ENCODE peak calls at places on chromosomes 12 and 14, in nine cellular contexts. G, L, S, J, C, P, K, M and H are unnamed samples.

GRCh38 chr12:14886271-14886670 is 617 bp upstream of the MGP start:
- DNase-seq in G (no peak), L (no peak), S (no peak), J (no peak), C (no peak), P (no peak), K (no peak), M (peak), H (no peak)

GRCh38 chr14:89956294-89957009 is 725 bp downstream of the TDP1 start:
- DNase-seq in G (peak), L (peak), S (peak), J (peak), C (peak), P (peak), K (peak), M (peak), H (peak)

GRCh38 chr14:24259282-24260025 is 3.5 kb downstream of the TGM1 start:
- DNase-seq in G (no peak), L (no peak), S (no peak), J (peak), C (no peak), P (no peak), K (no peak), M (peak), H (no peak)

GRCh38 chr12:58745348-58746125 is 174.8 kb downstream of the LRIG3 start:
- DNase-seq in G (no peak), L (no peak), S (no peak), J (no peak), C (no peak), P (no peak), K (no peak), M (no peak), H (no peak)

GRCh38 chr14:62661818-62662217 is 383.4 kb downstream of the KCNH5 start:
- DNase-seq in G (no peak), L (no peak), S (no peak), J (no peak), C (no peak), P (no peak), K (no peak), M (no peak), H (no peak)

GRCh38 chr14:68895304-68895703 is 83.8 kb downstream of the ACTN1 start:
- DNase-seq in G (no peak), L (no peak), S (no peak), J (no peak), C (no peak), P (no peak), K (no peak), M (no peak), H (no peak)

GRCh38 chr12:2282321-2282720 is 229.5 kb downstream of the CACNA1C start:
- DNase-seq in G (no peak), L (no peak), S (no peak), J (no peak), C (no peak), P (no peak), K (peak), M (no peak), H (no peak)

GRCh38 chr14:51298895-51299294 is 58.8 kb downstream of the TMX1 start:
- DNase-seq in G (no peak), L (no peak), S (no peak), J (no peak), C (no peak), P (no peak), K (no peak), M (no peak), H (no peak)

GRCh38 chr12:125185311-125185739 is 120.1 kb downstream of the AACS start:
- DNase-seq in G (no peak), L (no peak), S (no peak), J (no peak), C (no peak), P (no peak), K (peak), M (no peak), H (no peak)

GRCh38 chr12:115938794-115939377 is 338.6 kb downstream of the MED13L start:
- DNase-seq in G (no peak), L (no peak), S (no peak), J (no peak), C (no peak), P (no peak), K (no peak), M (no peak), H (no peak)

GRCh38 chr14:65637780-65638179 is 225.2 kb downstream of the FUT8 start:
- DNase-seq in G (peak), L (no peak), S (no peak), J (peak), C (no peak), P (no peak), K (no peak), M (peak), H (no peak)

GRCh38 chr12:122864894-122865253 is 29.6 kb downstream of the HIP1R start:
- DNase-seq in G (no peak), L (no peak), S (no peak), J (no peak), C (no peak), P (no peak), K (no peak), M (no peak), H (peak)

GRCh38 chr12:106138279-106138645 is 492 bp downstream of the NUAK1 start:
- DNase-seq in G (peak), L (no peak), S (no peak), J (no peak), C (no peak), P (no peak), K (no peak), M (no peak), H (no peak)

GRCh38 chr12:65335021-65335714 is 56.7 kb downstream of the MSRB3 start:
- DNase-seq in G (peak), L (no peak), S (peak), J (peak), C (no peak), P (no peak), K (no peak), M (peak), H (no peak)

GRCh38 chr12:76226397-76226796 is 121.8 kb downstream of the BBS10 start:
- DNase-seq in G (no peak), L (no peak), S (no peak), J (no peak), C (no peak), P (no peak), K (no peak), M (no peak), H (no peak)

GRCh38 chr14:50600849-50601248 is 40.9 kb downstream of the ATL1 start:
- DNase-seq in G (no peak), L (no peak), S (no peak), J (no peak), C (no peak), P (no peak), K (no peak), M (no peak), H (no peak)

GRCh38 chr14:88044782-88045446 is 40.0 kb downstream of the GPR65 start:
- DNase-seq in G (no peak), L (no peak), S (no peak), J (no peak), C (no peak), P (no peak), K (no peak), M (peak), H (peak)

GRCh38 chr12:122834921-122835692 is at the start of gene HIP1R:
- DNase-seq in G (peak), L (no peak), S (no peak), J (no peak), C (peak), P (no peak), K (peak), M (peak), H (peak)

GRCh38 chr12:29088611-29089219 is 60.4 kb upstream of the FAR2 start:
- DNase-seq in G (peak), L (no peak), S (no peak), J (peak), C (no peak), P (no peak), K (no peak), M (no peak), H (no peak)

GRCh38 chr14:49882826-49883694 is 9.8 kb upstream of the ARF6 start:
- DNase-seq in G (peak), L (no peak), S (no peak), J (no peak), C (no peak), P (no peak), K (no peak), M (no peak), H (peak)

GRCh38 chr14:22842211-22843122 is 6.1 kb downstream of the MMP14 start:
- DNase-seq in G (no peak), L (no peak), S (no peak), J (peak), C (no peak), P (no peak), K (no peak), M (no peak), H (no peak)

GRCh38 chr12:125518074-125518473 is 452.8 kb downstream of the AACS start:
- DNase-seq in G (peak), L (no peak), S (no peak), J (no peak), C (no peak), P (no peak), K (peak), M (peak), H (no peak)

GRCh38 chr12:92866418-92866817 is 62.7 kb downstream of the EEA1 start:
- DNase-seq in G (no peak), L (no peak), S (no peak), J (no peak), C (no peak), P (no peak), K (no peak), M (no peak), H (no peak)

GRCh38 chr12:96427269-96427729 is 27.1 kb upstream of the CDK17 start:
- DNase-seq in G (no peak), L (peak), S (peak), J (peak), C (no peak), P (peak), K (no peak), M (no peak), H (no peak)

GRCh38 chr12:47838286-47838931 is 18.7 kb upstream of the HDAC7 start:
- DNase-seq in G (peak), L (no peak), S (no peak), J (peak), C (no peak), P (no peak), K (no peak), M (peak), H (no peak)

GRCh38 chr12:107349008-107349747 is 255.8 kb upstream of the CRY1 start:
- DNase-seq in G (no peak), L (no peak), S (no peak), J (peak), C (no peak), P (no peak), K (no peak), M (peak), H (no peak)

GRCh38 chr12:121238604-121239334 is 28.8 kb downstream of the P2RX4 start:
- DNase-seq in G (peak), L (no peak), S (no peak), J (no peak), C (no peak), P (no peak), K (peak), M (no peak), H (no peak)

GRCh38 chr14:59103396-59103795 is 85.1 kb upstream of the DAAM1 start:
- DNase-seq in G (no peak), L (no peak), S (no peak), J (peak), C (no peak), P (no peak), K (no peak), M (no peak), H (no peak)

GRCh38 chr12:46385439-46385838 is 12.9 kb upstream of the SLC38A2 start:
- DNase-seq in G (peak), L (no peak), S (no peak), J (no peak), C (no peak), P (no peak), K (no peak), M (no peak), H (no peak)

GRCh38 chr14:76193696-76194095 is 42.0 kb downstream of the GPATCH2L start:
- DNase-seq in G (no peak), L (no peak), S (no peak), J (no peak), C (no peak), P (no peak), K (no peak), M (no peak), H (no peak)

GRCh38 chr14:52923902-52924575 is 26.8 kb downstream of the FERMT2 start:
- DNase-seq in G (no peak), L (no peak), S (no peak), J (no peak), C (no peak), P (no peak), K (no peak), M (no peak), H (no peak)
- TF ChIP-seq CTCF in G (no peak), L (no peak), S (peak), J (peak), C (no peak), P (no peak), K (no peak), M (no peak), H (no peak)

DNA sequence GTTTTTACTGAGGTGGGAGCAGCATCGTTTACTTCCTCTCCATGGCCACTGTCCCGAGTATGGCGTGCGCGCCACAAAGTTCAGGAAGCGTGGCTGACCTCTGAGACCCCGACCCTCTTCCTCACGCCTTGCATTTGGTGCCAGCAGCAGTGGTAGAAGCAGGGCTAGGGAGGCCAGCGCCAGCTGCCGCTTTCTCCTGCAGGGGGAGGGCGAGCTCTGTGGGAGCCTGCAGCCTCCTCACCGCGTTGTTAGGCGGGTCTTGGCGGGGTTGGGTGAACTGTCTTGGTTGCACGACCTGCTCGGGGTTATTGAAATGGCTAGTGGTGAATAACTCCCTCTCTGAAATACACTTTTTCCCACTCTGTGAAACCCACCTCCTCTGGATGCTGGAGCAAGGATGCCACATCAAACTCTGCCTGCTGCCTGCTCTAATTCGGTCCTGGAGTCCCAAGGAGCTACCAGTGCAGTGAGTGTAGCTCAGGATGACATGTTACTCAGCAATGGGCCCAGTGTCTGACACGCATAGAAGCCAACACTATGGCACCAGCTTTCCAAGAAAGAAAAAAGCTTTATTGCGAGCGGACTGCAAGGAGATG is 22.3 kb upstream of the TDRD9 start:
- DNase-seq in G (peak), L (no peak), S (no peak), J (no peak), C (no peak), P (no peak), K (peak), M (no peak), H (no peak)
- TF ChIP-seq CTCF in G (peak), L (no peak), S (no peak), J (no peak), C (peak), P (no peak), K (no peak), M (no peak), H (peak)

DNA sequence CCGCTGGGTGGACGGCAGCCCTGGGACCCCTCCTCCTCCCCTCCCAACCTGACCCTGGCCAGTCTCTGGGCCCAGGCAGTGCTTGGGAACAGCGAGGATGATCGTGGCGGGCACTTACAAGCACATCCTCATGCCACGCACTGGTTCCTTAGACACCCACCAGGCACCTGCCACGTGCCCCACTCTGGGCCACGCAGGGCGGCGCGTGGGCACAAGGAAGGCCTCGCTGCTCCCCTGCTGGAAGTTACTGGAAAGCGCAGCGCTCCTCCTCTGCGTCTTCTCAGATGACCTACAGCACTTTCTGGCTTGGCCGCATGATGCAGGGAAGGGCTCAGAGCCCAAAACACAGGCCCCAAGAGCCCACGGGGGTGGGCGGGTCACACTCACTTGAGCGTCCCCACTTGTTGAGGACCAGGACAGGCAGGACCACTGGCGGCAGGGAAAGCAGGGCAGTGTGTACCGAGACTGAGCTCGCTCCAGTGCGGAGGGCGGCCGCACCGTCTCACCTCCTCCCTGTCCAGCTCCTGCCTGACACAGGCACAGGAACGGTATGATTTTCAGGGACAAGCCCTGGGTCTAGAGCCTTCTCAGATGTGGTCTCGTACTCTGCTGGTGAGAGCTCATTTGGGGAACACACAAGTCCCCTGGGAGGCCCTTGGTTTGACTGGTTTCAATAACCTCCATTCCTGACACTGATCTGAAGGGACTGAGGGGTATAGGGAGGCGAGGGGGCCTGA is 128.3 kb upstream of the EVL start:
- DNase-seq in G (peak), L (no peak), S (no peak), J (no peak), C (no peak), P (no peak), K (no peak), M (no peak), H (no peak)
- TF ChIP-seq CTCF in G (no peak), L (no peak), S (no peak), J (no peak), C (no peak), P (no peak), K (no peak), M (no peak), H (no peak)

DNA sequence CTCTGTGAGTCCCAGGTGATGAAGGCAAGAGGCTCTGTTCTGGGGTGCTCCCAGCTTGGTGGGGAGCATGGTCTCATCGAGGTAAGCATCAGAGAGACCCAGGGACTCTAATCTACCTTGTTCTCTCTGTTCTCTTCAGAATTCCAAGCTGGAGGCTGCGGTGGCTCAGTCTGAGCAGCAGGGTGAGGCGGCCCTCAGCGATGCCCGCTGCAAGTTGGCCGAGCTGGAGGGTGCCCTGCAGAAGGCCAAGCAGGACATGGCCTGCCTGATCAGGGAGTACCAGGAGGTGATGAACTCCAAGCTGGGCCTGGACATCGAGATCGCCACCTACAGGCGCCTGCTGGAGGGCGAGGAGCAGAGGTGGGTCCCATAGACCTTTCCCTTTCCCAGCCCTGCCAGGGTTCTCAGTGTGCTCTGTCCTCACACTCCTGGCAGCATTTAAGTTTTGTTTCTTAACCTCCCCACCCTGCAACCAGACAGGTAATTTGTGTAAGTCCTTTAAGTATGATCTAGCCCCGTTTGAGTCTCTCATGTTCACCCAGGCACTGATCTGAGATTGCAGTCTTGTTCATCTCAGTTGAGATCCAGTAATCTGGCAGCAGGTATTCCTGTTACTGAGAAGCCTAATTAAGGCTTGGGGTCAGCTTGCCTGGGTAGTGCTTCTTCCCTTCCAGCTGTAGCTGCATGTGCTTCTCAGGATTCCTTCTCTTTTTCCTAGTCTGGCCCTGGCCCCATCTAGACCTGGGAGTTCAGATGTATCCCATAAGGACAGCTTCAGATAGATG is 14.8 kb upstream of the KRT81 start:
- DNase-seq in G (peak), L (no peak), S (no peak), J (no peak), C (no peak), P (no peak), K (no peak), M (peak), H (no peak)
- TF ChIP-seq CTCF in G (peak), L (no peak), S (no peak), J (peak), C (no peak), P (no peak), K (no peak), M (peak), H (peak)

GRCh38 chr12:55973598-55974307 is at the start of gene RAB5B:
- DNase-seq in G (peak), L (peak), S (peak), J (peak), C (peak), P (peak), K (peak), M (peak), H (peak)
- TF ChIP-seq CTCF in G (no peak), L (no peak), S (no peak), J (no peak), C (no peak), P (peak), K (no peak), M (peak), H (no peak)

DNA sequence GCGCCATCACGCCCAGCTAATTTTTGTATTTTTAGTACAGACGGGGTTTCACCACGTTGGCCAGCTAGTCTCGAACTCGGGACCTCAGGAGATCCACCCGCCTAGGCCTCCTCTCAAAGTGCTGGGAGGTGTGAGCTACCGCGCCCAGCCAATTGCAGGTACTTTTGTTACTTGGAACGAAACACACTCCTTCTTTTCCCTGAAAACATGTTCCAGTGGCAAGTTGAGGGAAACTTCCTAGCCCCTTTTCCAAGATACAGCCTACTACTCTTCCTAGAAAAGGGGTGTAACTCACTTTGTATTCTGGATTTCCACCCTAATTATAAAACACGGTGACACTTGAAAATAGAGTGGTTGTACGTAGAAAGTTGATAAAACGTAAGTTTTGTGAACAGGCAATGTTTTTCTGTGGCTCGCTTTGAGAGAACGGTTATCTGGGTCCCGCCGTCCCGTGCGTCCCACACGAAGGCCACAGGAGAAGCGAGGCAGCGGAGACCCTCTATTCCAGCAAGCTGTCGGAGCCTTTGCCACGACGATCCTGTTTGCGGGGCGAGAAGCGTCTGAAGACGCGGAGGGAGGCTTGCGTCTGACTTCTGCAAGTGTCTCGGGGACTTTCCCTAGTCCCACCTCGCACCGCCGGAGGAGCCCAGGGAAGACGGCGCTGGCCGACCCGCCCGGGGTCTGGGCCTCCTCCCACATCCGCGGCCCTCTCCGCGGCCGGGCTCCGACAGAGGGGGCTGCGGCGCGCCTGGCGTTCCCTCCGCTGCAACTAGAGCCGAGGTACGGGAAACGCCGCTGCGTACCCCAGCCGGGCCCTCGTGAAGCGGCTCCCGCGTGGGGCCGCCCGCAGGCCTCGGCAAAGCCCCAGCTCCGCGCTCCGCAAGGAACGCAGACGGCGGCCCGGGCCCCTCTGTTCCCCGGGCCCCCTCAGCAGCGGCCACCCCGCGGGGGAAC is 745 bp downstream of the CDCA4 start:
- DNase-seq in G (peak), L (no peak), S (no peak), J (peak), C (peak), P (no peak), K (peak), M (peak), H (peak)
- TF ChIP-seq CTCF in G (no peak), L (no peak), S (no peak), J (no peak), C (no peak), P (no peak), K (no peak), M (no peak), H (peak)